ENCODE peak calls at places on chromosomes 6 and 20, in four cellular contexts. C is body of pancreas, E is HCEC 1CT, T is H7. P is an unnamed sample.

GRCh38 chr20:30168025-30168799 is 1089.3 kb upstream of the DEFB115 start:
- DNase-seq in T (peak; percentile 13), E (no peak), C (peak; percentile 27), P (peak; percentile 3)

GRCh38 chr6:170099387-170099786 is 191.5 kb downstream of the DLL1 start:
- DNase-seq in T (no peak), C (no peak), E (no peak), P (no peak)

GRCh38 chr6:52373294-52373693 is 11.3 kb downstream of the PAQR8 start:
- DNase-seq in E (no peak), T (no peak), C (no peak), P (no peak)

GRCh38 chr6:111256646-111257045 is 169.3 kb downstream of the SLC16A10 start:
- DNase-seq in C (no peak), T (no peak), E (peak; percentile 36), P (peak; percentile 11)

GRCh38 chr6:25172819-25173218 is 106.4 kb upstream of the CARMIL1 start:
- DNase-seq in E (peak; percentile 95), C (no peak), T (no peak), P (no peak)

GRCh38 chr6:128275681-128276080 is 244.7 kb downstream of the PTPRK start:
- DNase-seq in C (no peak), T (no peak), E (peak; percentile 75), P (no peak)

GRCh38 chr6:93684339-93684738 is 265.0 kb upstream of the EPHA7 start:
- DNase-seq in E (no peak), C (no peak), T (no peak), P (no peak)

GRCh38 chr20:61169870-61170269 is 82.2 kb upstream of the CDH4 start:
- DNase-seq in C (no peak), E (no peak), T (no peak), P (no peak)

GRCh38 chr6:29146154-29146553 is 24.6 kb upstream of the OR2J2 start:
- DNase-seq in T (no peak), E (no peak), C (no peak), P (no peak)

GRCh38 chr20:18750735-18751134 is 62.8 kb upstream of the SCP2D1 start:
- DNase-seq in E (no peak), C (no peak), T (no peak), P (no peak)

GRCh38 chr6:44222987-44223470 is 366 bp upstream of the SLC29A1 start:
- DNase-seq in E (peak; percentile 13), C (no peak), T (peak; percentile 73), P (peak; percentile 55)